ENCODE peak calls at places on chromosomes 6 and 20, in four cellular contexts. I is body of pancreas, X is A549, S is osteoblast. T is an unnamed sample.

GRCh38 chr6:21115111-21115510 is 478.4 kb upstream of the SOX4 start:
- DNase-seq in I (no peak), X (no peak), S (peak; percentile 47), T (peak; percentile 55)

GRCh38 chr6:29255530-29255929 is 46.0 kb upstream of the OR14J1 start:
- DNase-seq in I (no peak), X (no peak), S (no peak), T (no peak)

GRCh38 chr6:126446187-126446696 is 106.3 kb downstream of the CENPW start:
- DNase-seq in I (no peak), X (no peak), S (no peak), T (no peak)

GRCh38 chr6:42249279-42249678 is 31.6 kb upstream of the MRPS10 start:
- DNase-seq in I (no peak), X (no peak), S (no peak), T (no peak)

GRCh38 chr6:27078734-27079357 is 168.7 kb upstream of the PRSS16 start:
- DNase-seq in I (peak; percentile 45), X (peak; percentile 33), S (peak; percentile 42), T (peak; percentile 47)

GRCh38 chr20:63553933-63554290 is at the start of gene FNDC11:
- DNase-seq in I (no peak), X (no peak), S (no peak), T (no peak)

GRCh38 chr6:82614518-82614917 is 250.9 kb downstream of the TPBG start:
- DNase-seq in I (no peak), X (no peak), S (no peak), T (no peak)

GRCh38 chr6:139060332-139060731 is 31.8 kb downstream of the ABRACL start:
- DNase-seq in I (no peak), X (no peak), S (peak; percentile 64), T (no peak)

GRCh38 chr20:17024513-17025105 is 202.2 kb upstream of the PCSK2 start:
- DNase-seq in I (no peak), X (peak; percentile 15), S (no peak), T (no peak)

GRCh38 chr6:31834704-31835375 is 7.3 kb downstream of the HSPA1B start:
- DNase-seq in I (peak; percentile 78), X (peak; percentile 51), S (peak; percentile 96), T (peak; percentile 82)

GRCh38 chr6:29976588-29977424 is 34.5 kb downstream of the HLA-A start:
- DNase-seq in I (peak; percentile 85), X (peak; percentile 55), S (peak; percentile 94), T (peak; percentile 83)

GRCh38 chr20:58054744-58055373 is 173.6 kb downstream of the ANKRD60 start:
- DNase-seq in I (no peak), X (no peak), S (no peak), T (peak; percentile 30)

GRCh38 chr6:324729-325125 is 32.4 kb downstream of the DUSP22 start:
- DNase-seq in I (no peak), X (no peak), S (no peak), T (no peak)

GRCh38 chr20:38405132-38405531 is 30.0 kb downstream of the SNHG17 start:
- DNase-seq in I (no peak), X (no peak), S (no peak), T (no peak)

GRCh38 chr6:140285471-140285870 is 911.0 kb upstream of the CITED2 start:
- DNase-seq in I (no peak), X (no peak), S (no peak), T (no peak)

GRCh38 chr6:43774776-43775583 is 5.0 kb downstream of the VEGFA start:
- DNase-seq in I (peak; percentile 75), X (peak; percentile 85), S (peak; percentile 99), T (peak; percentile 77)

GRCh38 chr20:44180814-44181213 is 6.2 kb downstream of the JPH2 start:
- DNase-seq in I (no peak), X (no peak), S (no peak), T (no peak)

GRCh38 chr6:38319259-38320255 is 320.2 kb downstream of the BTBD9 start:
- DNase-seq in I (no peak), X (no peak), S (no peak), T (no peak)

GRCh38 chr6:26350858-26351543 is 14.0 kb upstream of the BTN3A2 start:
- DNase-seq in I (no peak), X (no peak), S (no peak), T (no peak)

GRCh38 chr6:84052204-84052882 is 18.8 kb downstream of the MRAP2 start:
- DNase-seq in I (peak; percentile 16), X (no peak), S (peak; percentile 90), T (no peak)

GRCh38 chr6:134374486-134374885 is 56.6 kb upstream of the SGK1 start:
- DNase-seq in I (no peak), X (no peak), S (no peak), T (no peak)

GRCh38 chr6:160439751-160440150 is 91.6 kb downstream of the SLC22A3 start:
- DNase-seq in I (no peak), X (no peak), S (no peak), T (no peak)

GRCh38 chr6:82589509-82590206 is 226.0 kb downstream of the TPBG start:
- DNase-seq in I (no peak), X (peak; percentile 26), S (peak; percentile 57), T (no peak)

GRCh38 chr6:136927313-136927712 is 5.2 kb downstream of the SLC35D3 start:
- DNase-seq in I (peak; percentile 26), X (peak; percentile 32), S (peak; percentile 31), T (no peak)

GRCh38 chr6:101393291-101394251 is at the start of gene GRIK2:
- DNase-seq in I (peak; percentile 57), X (peak; percentile 17), S (peak; percentile 91), T (peak; percentile 17)

GRCh38 chr6:34146021-34146782 is at the start of gene GRM4:
- DNase-seq in I (no peak), X (no peak), S (peak; percentile 80), T (peak; percentile 30)

GRCh38 chr6:26197736-26198625 is 110.8 kb downstream of the HFE start:
- DNase-seq in I (no peak), X (no peak), S (no peak), T (no peak)

GRCh38 chr6:139983555-139984276 is 609.3 kb upstream of the CITED2 start:
- DNase-seq in I (no peak), X (no peak), S (no peak), T (no peak)

GRCh38 chr20:25009218-25010145 is 16.9 kb upstream of the APMAP start:
- DNase-seq in I (peak; percentile 13), X (no peak), S (no peak), T (no peak)

GRCh38 chr20:878511-879307 is 37.4 kb downstream of the ANGPT4 start:
- DNase-seq in I (no peak), X (peak; percentile 35), S (peak; percentile 73), T (no peak)

GRCh38 chr6:43219814-43220213 is 9.5 kb downstream of the DNPH1 start:
- DNase-seq in I (no peak), X (no peak), S (peak; percentile 74), T (no peak)

GRCh38 chr6:168004945-168005344 is 7.5 kb downstream of the KIF25 start:
- DNase-seq in I (no peak), X (no peak), S (no peak), T (no peak)

GRCh38 chr6:45415315-45415714 is 37.6 kb upstream of the SUPT3H start:
- DNase-seq in I (no peak), X (no peak), S (peak; percentile 56), T (no peak)

GRCh38 chr20:32006053-32006452 is 4.2 kb upstream of the CCM2L start:
- DNase-seq in I (no peak), X (no peak), S (no peak), T (no peak)

GRCh38 chr20:24017160-24017761 is 28.7 kb upstream of the GGTLC1 start:
- DNase-seq in I (no peak), X (no peak), S (no peak), T (no peak)

GRCh38 chr6:16810411-16810810 is 49.2 kb upstream of the ATXN1 start:
- DNase-seq in I (no peak), X (no peak), S (no peak), T (no peak)

DNA sequence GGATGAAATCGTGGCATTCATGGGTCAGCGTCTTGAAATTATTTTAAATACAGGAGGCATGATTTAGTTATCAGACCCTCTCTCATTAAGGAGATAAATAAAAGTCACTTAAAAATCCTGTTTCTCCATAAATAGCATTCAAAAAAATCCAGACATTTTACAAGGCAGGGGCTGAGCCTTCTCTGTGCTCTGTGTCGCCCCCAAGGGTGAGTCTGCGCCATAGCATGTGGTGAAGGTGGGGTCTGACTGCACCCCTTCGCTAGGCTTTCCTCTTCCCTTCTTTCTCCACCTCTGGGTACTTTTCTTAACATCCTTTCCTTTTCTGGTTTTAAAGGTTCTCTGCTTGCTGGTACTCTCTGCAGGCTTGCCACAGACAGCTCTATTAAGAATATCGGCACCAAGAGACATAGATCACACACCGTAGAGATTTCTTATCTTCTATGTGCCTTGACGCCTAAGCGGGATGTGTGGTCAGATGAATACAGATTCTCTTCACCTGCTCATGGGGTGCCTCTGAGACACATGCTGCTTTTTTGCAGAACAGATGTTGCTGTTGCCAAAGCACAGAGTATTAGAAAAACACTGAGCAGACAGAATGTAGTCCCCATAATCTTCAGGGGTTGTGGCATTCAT is 20.1 kb upstream of the FAM209A start:
- DNase-seq in I (no peak), X (peak; percentile 38), S (no peak), T (no peak)
- TF ChIP-seq CTCF in I (no peak), X (peak; percentile 24), S (peak; percentile 51), T (peak; percentile 23)

DNA sequence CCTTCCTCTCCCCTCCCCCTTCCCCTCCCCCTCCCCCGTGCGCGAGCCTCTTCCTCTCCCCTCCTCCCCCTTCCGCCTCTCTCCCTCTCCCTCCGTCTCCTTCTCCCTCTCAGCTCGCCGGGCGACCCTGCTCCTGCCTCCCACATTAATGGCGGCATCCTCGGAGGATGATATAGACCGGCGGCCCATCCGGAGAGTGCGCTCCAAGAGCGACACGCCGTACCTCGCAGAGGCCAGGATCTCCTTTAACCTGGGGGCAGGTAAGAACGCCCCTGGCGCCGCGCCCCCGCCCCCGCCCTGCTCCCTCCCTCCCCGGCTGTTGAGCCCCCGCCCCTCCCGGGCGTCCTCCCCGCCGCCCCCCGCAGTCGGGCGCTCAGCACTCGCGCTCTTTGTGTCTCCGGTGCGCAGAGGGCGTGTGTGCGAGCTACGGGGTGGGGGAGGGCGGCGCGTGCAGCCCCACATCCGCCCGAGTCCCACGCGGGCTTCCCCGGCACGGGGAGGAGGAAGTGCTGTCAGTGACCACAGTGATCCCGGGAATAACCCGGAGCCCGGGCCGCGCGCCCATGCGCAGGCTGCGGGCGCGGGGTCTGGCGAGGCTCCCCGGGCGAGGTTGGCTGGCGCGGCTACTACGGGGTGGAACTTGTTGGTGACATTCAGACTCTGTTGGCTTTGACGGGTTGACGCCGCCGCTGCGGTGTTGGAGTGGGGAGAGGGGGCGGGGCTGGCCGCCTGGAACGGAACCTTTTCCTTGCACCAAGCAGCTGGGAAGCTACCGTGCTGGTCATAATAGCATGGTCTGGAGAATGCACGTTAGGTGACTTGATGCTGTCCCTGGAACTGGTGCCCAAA is 33.2 kb downstream of the PHACTR1 start:
- DNase-seq in I (no peak), X (no peak), S (peak; percentile 22), T (no peak)
- H3K4me3 ChIP-seq in I (no peak overlapping the region), X (no peak overlapping the region), S (no peak overlapping the region), T (no peak overlapping the region)

GRCh38 chr6:165146456-165146855 is 162.9 kb downstream of the C6orf118 start:
- DNase-seq in I (no peak), X (no peak), S (no peak), T (no peak)
- H3K9me3 ChIP-seq in I (no peaks in the 10 kb centered on the region), X (no peaks in the 10 kb centered on the region), S (no peaks in the 10 kb centered on the region), T (no peaks in the 10 kb centered on the region)

GRCh38 chr6:11260249-11261038 is 28.0 kb upstream of the NEDD9 start:
- DNase-seq in I (no peak), X (no peak), S (no peak), T (no peak)

GRCh38 chr6:11265932-11266331 is 33.5 kb upstream of the NEDD9 start:
- DNase-seq in I (no peak), X (no peak), S (no peak), T (no peak)

GRCh38 chr6:11263185-11263817 is 30.8 kb upstream of the NEDD9 start:
- DNase-seq in I (peak; percentile 67), X (peak; percentile 21), S (no peak), T (peak; percentile 58)

GRCh38 chr6:11262231-11262630 is 29.8 kb upstream of the NEDD9 start:
- DNase-seq in I (no peak), X (no peak), S (peak; percentile 43), T (no peak)

GRCh38 chr6:11264100-11264499 is 31.6 kb upstream of the NEDD9 start:
- DNase-seq in I (no peak), X (no peak), S (no peak), T (no peak)
- TF ChIP-seq CTCF in I (no peak), X (no peak), S (no peak), T (no peak)